ENCODE peak calls at places on chromosomes 3 and 15, in eight cellular contexts. R, G, N, X, I, A, Z and W are unnamed samples. For H3K4me1, the result is how much of the 10 kb centered on the place peaks cover.

GRCh38 chr15:33064878-33065277 is 129.6 kb downstream of the FMN1 start:
- DNase-seq in N (peak), G (no peak), A (no peak), Z (peak), I (peak), R (no peak), X (no peak), W (no peak)

GRCh38 chr3:102183623-102184022 is 251.2 kb upstream of the ZPLD1 start:
- DNase-seq in G (peak), R (no peak), A (no peak), N (no peak), X (no peak), I (no peak), Z (no peak), W (no peak)

GRCh38 chr15:55654541-55654940 is 66.4 kb upstream of the PYGO1 start:
- DNase-seq in Z (peak), I (peak), G (no peak), X (no peak), R (no peak), A (no peak), N (no peak), W (no peak)

GRCh38 chr3:24947103-24947502 is 452.5 kb upstream of the THRB start:
- DNase-seq in G (no peak), N (no peak), I (no peak), A (no peak), X (no peak), R (no peak), Z (no peak), W (no peak)

GRCh38 chr15:75718326-75718725 is 5.7 kb upstream of the CSPG4 start:
- DNase-seq in R (no peak), Z (peak), I (peak), X (no peak), A (peak), N (peak), G (no peak), W (no peak)

GRCh38 chr3:10757821-10758130 is 58.3 kb upstream of the SLC6A11 start:
- DNase-seq in A (no peak), N (no peak), Z (no peak), G (no peak), R (no peak), X (no peak), I (no peak), W (no peak)

GRCh38 chr3:69443554-69443953 is 57.7 kb upstream of the FRMD4B start:
- DNase-seq in X (no peak), N (no peak), Z (peak), R (no peak), I (peak), A (no peak), G (no peak), W (no peak)

GRCh38 chr3:6578526-6578925 is 282.4 kb upstream of the GRM7 start:
- DNase-seq in R (no peak), N (peak), G (no peak), I (no peak), A (no peak), Z (no peak), X (no peak), W (no peak)

GRCh38 chr3:184198509-184198908 is 12.5 kb downstream of the ABCF3 start:
- DNase-seq in N (no peak), R (no peak), X (no peak), G (no peak), A (no peak), Z (no peak), I (no peak), W (no peak)

GRCh38 chr15:63436872-63437375 is 55.3 kb upstream of the CA12 start:
- DNase-seq in I (peak), N (peak), G (peak), A (peak), R (peak), Z (peak), X (peak), W (no peak)

GRCh38 chr15:45428491-45428890 is 50.1 kb upstream of the GATM start:
- DNase-seq in X (no peak), A (no peak), I (no peak), N (no peak), R (no peak), G (no peak), Z (no peak), W (no peak)

GRCh38 chr15:90559119-90559518 is 29.4 kb downstream of the CRTC3 start:
- DNase-seq in G (no peak), A (no peak), N (no peak), R (no peak), Z (no peak), I (no peak), X (no peak), W (no peak)

GRCh38 chr15:90561344-90562244 is 31.9 kb downstream of the CRTC3 start:
- DNase-seq in R (no peak), G (no peak), X (no peak), Z (peak), A (no peak), I (peak), N (no peak), W (no peak)

GRCh38 chr15:90562669-90563068 is 32.9 kb downstream of the CRTC3 start:
- DNase-seq in Z (no peak), I (no peak), R (no peak), A (no peak), G (no peak), N (no peak), X (no peak), W (no peak)

GRCh38 chr15:90558182-90558581 is 28.5 kb downstream of the CRTC3 start:
- DNase-seq in I (no peak), G (no peak), N (no peak), Z (peak), X (peak), R (no peak), A (no peak), W (no peak)

DNA sequence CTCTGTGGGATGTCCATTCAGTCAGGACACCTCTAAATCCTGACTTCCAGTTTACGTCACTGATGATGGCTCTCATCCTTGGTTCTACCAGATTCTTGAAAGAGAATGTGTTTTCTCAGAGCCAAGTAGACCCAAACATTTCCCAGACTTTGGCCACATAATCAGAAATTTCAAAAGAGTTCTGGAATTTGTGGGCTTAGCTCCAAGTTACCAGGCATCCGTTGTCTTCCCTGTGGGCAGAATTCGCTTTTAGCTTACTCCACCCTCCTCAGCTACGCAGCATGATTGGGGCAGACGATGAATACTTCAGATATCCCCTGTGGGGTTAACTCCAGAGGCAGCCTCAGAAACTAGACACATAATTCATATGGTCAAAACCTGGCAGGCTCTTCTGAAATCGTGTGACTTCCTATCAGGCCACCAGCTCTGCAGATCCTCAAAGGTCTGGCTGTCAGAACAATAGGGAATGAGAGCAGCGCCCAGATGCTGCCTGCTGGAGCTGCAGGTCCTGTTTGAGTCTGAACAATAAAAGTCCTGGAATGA is 30.6 kb downstream of the CRTC3 start:
- DNase-seq in X (peak), N (peak), I (peak), Z (peak), R (no peak), G (no peak), A (peak), W (no peak)
- H3K4me1 ChIP-seq in X (half or more), N (under half), I (under half), Z (half or more), R (under half), G (under half), A (under half), W (half or more)

DNA sequence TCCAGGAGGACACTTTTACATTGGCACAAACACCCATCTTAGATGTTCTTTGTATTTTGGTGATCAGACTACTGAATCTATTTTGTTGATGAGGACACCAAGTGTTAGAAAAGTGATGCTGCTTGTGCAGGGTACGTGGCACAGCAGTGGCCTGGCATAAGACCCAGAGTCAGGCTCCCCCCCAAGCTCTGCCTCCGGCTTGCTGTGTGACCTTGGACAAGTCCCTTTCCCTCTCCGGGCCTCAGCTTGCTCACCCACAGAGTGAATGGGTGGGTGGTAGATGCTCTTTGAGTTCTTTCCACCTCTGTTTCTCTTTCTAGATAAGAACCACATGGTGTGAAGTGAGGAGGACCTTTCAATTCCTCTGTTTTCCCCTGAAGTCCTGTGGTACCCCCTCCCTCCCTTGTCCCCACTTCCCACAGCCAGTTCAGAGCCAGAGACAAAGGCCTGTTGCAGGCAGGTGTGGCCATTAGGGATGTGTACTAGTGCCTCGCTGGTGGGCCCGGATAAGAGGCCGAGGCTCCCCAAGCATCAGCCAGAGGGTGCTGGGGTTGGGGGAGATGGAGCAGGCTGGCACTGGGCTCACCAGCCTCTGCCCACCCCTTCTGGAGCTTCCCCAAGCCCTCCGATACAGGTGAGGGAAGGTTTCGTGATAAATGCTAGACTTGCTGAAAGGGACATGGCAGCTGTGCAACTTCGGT is 43.6 kb downstream of the SMAD6 start:
- DNase-seq in A (peak), G (no peak), I (no peak), X (no peak), R (no peak), N (no peak), Z (no peak), W (no peak)
- H3K4me1 ChIP-seq in A (under half), G (under half), I (half or more), X (under half), R (under half), N (under half), Z (half or more), W (under half)

GRCh38 chr3:149371001-149371722 is 6.3 kb downstream of the TM4SF1 start:
- DNase-seq in G (no peak), R (no peak), N (peak), A (no peak), I (peak), X (no peak), Z (peak), W (no peak)
- H3K4me1 ChIP-seq in G (under half), R (under half), N (half or more), A (under half), I (under half), X (half or more), Z (half or more), W (under half)

DNA sequence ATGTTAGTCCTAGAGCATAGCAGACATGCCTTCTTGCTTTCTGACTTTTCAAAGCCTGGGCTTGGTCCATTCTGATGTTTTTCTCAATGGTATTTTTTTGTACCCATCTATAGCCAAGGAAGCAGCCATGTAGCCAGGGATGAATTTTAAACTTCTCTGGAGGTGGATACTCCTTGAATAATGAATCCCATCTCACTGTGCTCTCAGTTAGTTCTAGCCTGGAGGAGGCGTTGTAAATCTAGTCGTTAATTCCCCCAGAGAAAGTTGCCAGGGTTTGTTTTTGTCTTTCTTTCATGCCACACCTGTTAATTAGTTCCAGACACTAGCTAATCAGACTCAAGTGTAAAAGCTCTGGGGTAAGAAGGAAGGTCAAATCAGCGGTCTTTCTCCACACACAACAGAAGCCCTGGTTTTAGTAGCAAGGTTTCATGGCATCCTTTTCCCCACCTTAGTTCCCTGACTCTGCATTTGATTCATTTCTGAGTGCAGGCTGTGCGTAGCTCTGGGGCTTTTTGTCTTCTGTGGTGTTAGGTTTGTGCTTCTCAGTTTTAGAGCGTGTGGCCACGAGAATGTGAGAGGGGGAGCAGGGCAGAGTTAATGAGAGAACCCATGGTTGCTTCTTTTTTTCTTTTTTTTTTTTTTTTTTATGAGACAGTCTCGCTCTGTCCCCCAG is 19.7 kb downstream of the PTPRG start:
- DNase-seq in R (no peak), Z (peak), N (no peak), X (no peak), I (no peak), G (no peak), A (no peak), W (no peak)
- H3K4me1 ChIP-seq in R (under half), Z (under half), N (under half), X (under half), I (under half), G (under half), A (under half), W (under half)

DNA sequence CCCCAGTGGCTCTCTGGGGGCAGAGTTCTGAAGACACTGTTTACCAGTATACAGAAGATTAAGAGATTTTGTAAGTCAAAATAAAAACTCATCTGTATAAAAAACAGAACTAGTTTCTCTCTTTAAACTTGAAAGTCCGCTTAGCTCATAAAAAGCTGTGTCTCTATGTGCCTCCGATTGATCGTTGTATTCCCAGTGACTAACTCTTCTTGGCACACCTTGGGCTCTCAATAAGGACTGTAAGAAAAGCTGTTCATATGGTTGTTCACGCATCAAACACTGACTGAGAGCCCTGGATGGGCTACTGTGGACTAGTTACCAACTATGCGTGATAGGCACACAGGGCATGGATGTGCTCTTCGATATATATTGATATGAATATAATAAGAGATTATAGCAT is 107.9 kb downstream of the P3H2 start:
- DNase-seq in I (no peak), Z (no peak), N (peak), R (no peak), G (no peak), A (no peak), X (no peak), W (no peak)
- H3K4me1 ChIP-seq in I (under half), Z (under half), N (under half), R (under half), G (under half), A (under half), X (under half), W (under half)

GRCh38 chr3:129107793-129108192 is 13.8 kb downstream of the RAB43 start:
- DNase-seq in N (no peak), I (no peak), X (no peak), R (no peak), G (no peak), A (peak), Z (no peak), W (no peak)
- H3K4me1 ChIP-seq in N (under half), I (under half), X (under half), R (under half), G (under half), A (under half), Z (under half), W (under half)

DNA sequence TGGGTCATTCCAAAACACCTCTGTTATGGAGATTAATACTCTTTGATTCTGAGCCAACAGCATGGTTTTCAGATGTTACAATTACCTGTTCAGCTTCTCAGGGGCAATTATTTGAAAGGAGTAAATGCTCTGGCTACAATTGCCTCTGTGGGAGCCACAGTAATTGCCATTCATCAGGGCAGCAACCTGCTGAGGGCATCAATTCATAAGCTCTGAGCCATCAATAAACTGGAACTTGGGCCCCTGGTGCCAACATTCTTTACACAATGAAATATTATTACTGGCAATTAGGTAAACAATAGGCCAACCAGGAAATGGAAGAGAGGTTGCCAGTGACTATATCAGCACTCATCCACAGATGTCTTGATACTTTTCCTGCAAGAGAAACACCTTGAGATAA is 660.8 kb downstream of the MECOM start:
- DNase-seq in G (no peak), R (no peak), I (no peak), A (no peak), N (peak), Z (no peak), X (no peak), W (no peak)
- H3K4me1 ChIP-seq in G (under half), R (under half), I (under half), A (under half), N (under half), Z (under half), X (under half), W (under half)

GRCh38 chr15:99707481-99708270 is 25.6 kb downstream of the LYSMD4 start:
- DNase-seq in R (no peak), G (no peak), Z (peak), I (peak), N (peak), A (no peak), X (no peak), W (no peak)

GRCh38 chr15:99706557-99707303 is 26.5 kb downstream of the LYSMD4 start:
- DNase-seq in R (no peak), Z (peak), N (no peak), G (no peak), I (no peak), X (no peak), A (no peak), W (no peak)

GRCh38 chr15:99703603-99704443 is 29.4 kb downstream of the LYSMD4 start:
- DNase-seq in X (no peak), Z (peak), G (no peak), R (no peak), A (no peak), N (peak), I (peak), W (no peak)

GRCh38 chr15:99702895-99703602 is 30.2 kb downstream of the LYSMD4 start:
- DNase-seq in X (no peak), I (peak), A (no peak), N (peak), G (no peak), Z (peak), R (no peak), W (no peak)

DNA sequence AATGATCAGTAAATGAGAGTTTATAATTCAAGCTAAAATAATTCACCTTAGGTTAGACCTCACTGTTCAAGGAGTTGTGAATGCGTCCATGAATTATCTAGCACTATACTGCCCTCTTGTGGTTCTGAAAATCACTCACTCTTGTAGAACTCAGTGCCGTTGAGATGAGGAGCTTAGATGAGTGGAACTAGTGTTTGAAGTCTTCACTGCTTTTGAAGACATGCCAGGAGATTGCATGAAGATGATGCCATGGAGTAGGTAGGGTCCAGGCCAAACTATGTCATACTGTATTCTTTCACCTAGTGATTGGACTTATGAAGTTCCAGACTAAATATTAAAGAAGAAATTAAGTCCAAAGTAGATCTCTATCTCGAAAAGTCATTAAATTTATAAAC is 28.8 kb downstream of the LYSMD4 start:
- DNase-seq in A (no peak), R (no peak), G (peak), N (peak), I (peak), Z (peak), X (no peak), W (no peak)
- H3K4me1 ChIP-seq in A (under half), R (under half), G (under half), N (under half), I (under half), Z (under half), X (half or more), W (under half)